ENCODE peak calls at places on chromosomes 12 and 14, in seven cellular contexts. C is neuronal stem cell, Z is IMR-90, O is mesenchymal stem cell, P is mesendoderm, L is H9, T is H1. D is an unnamed sample. For H3K4me1, the result is how much of the 10 kb centered on the place peaks cover.

GRCh38 chr12:90940872-90941499 is 14.0 kb downstream of the CCER1 start:
- DNase-seq in C (peak), L (no peak), P (peak), Z (peak), O (peak), T (no peak), D (no peak)

GRCh38 chr12:75208851-75209781 is 523 bp downstream of the KCNC2 start:
- DNase-seq in T (no peak), O (peak), P (peak), L (peak), Z (peak), C (peak), D (no peak)

GRCh38 chr12:56591111-56591510 is 39.0 kb downstream of the BAZ2A start:
- DNase-seq in C (no peak), P (peak), L (no peak), O (no peak), T (no peak), Z (no peak), D (no peak)

GRCh38 chr14:30450620-30451019 is 108.3 kb upstream of the G2E3 start:
- DNase-seq in P (no peak), C (no peak), L (no peak), T (no peak), O (no peak), Z (peak), D (no peak)

GRCh38 chr14:37579250-37579649 is 15.8 kb downstream of the FOXA1 start:
- DNase-seq in P (peak), O (no peak), T (no peak), L (no peak), C (no peak), Z (no peak), D (no peak)

GRCh38 chr12:27460471-27460978 is 14.0 kb downstream of the SMCO2 start:
- DNase-seq in O (no peak), L (no peak), P (no peak), Z (peak), T (no peak), C (no peak), D (no peak)

GRCh38 chr14:92956961-92957360 is 34.0 kb downstream of the CHGA start:
- DNase-seq in O (no peak), C (no peak), T (no peak), L (no peak), Z (no peak), P (no peak), D (no peak)

GRCh38 chr12:49627752-49628360 is 4.5 kb downstream of the PRPF40B start:
- DNase-seq in L (no peak), O (peak), Z (peak), T (no peak), P (no peak), C (no peak), D (no peak)

GRCh38 chr12:111404362-111405148 is 1.2 kb upstream of the SH2B3 start:
- DNase-seq in T (no peak), L (peak), C (no peak), Z (no peak), P (peak), O (peak), D (no peak)

GRCh38 chr14:95460647-95461478 is 55.6 kb downstream of the SYNE3 start:
- DNase-seq in L (peak), C (no peak), Z (peak), T (no peak), P (peak), O (peak), D (peak)

GRCh38 chr12:6551496-6552139 is 4.2 kb downstream of the IFFO1 start:
- DNase-seq in L (no peak), C (no peak), Z (peak), P (peak), O (peak), T (no peak), D (no peak)

GRCh38 chr12:25957898-25958253 is 606 bp upstream of the RASSF8 start:
- DNase-seq in O (peak), T (no peak), P (peak), Z (peak), C (no peak), L (no peak), D (peak)

GRCh38 chr14:67429651-67430205 is 17.8 kb upstream of the PLEK2 start:
- DNase-seq in T (no peak), P (no peak), O (no peak), Z (no peak), C (no peak), L (no peak), D (peak)
- H3K23ac ChIP-seq in T (no peak), P (no peak), O (no peak), Z (no peak), C (no peak), L (no peak), D (no peak)

GRCh38 chr12:15693233-15693911 is 95.8 kb downstream of the EPS8 start:
- DNase-seq in Z (peak), C (no peak), L (no peak), P (no peak), O (peak), T (no peak), D (no peak)
- H3K4me1 ChIP-seq in Z (under half), C (under half), L (under half), P (under half), O (under half), T (under half), D (under half)

GRCh38 chr12:124319368-124320050 is 24.6 kb downstream of the RFLNA start:
- DNase-seq in P (no peak), C (no peak), T (no peak), Z (no peak), O (no peak), L (no peak), D (peak)
- H3K23ac ChIP-seq in P (no peak), C (no peak), T (no peak), Z (no peak), O (no peak), L (no peak), D (no peak)

GRCh38 chr12:20646239-20646827 is 48.8 kb upstream of the SLCO1C1 start:
- DNase-seq in Z (peak), L (no peak), P (peak), C (no peak), O (peak), T (no peak), D (no peak)
- H3K4me1 ChIP-seq in Z (under half), L (under half), P (under half), C (under half), O (under half), T (under half), D (under half)

GRCh38 chr14:66036598-66036997 is 449.6 kb upstream of the CCDC196 start:
- DNase-seq in T (no peak), Z (no peak), O (no peak), C (no peak), L (no peak), P (no peak), D (no peak)

GRCh38 chr14:66038214-66038977 is 447.8 kb upstream of the CCDC196 start:
- DNase-seq in O (peak), C (no peak), L (no peak), Z (peak), P (peak), T (no peak), D (no peak)

GRCh38 chr14:66037361-66037760 is 448.8 kb upstream of the CCDC196 start:
- DNase-seq in C (no peak), T (no peak), O (no peak), L (no peak), P (no peak), Z (no peak), D (no peak)

DNA sequence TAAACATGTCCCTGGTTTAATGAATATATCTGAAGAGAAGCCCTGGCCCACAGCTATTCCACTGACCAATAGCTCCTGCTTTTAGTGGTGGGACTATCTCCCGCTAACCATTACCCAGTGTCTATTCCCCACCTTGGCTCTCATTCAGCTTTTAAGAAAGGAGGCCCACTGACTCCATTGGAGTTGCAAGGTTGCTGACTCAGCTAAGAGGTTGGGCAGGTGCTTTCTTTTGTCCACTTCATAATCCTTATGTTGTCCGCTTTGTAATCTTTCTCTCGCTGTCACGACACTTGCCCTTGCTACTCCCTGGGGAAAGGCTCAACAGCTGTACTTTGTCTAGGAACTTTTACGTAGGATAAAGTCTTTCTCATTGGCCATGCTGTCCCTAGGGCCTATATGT is 453.4 kb upstream of the CCDC196 start:
- DNase-seq in T (no peak), P (no peak), L (no peak), O (no peak), C (no peak), Z (no peak), D (no peak)
- H3K23ac ChIP-seq in T (no peak), P (no peak), L (no peak), O (no peak), C (no peak), Z (no peak), D (no peak)

GRCh38 chr12:113907446-113908180 is 58.5 kb downstream of the RBM19 start:
- DNase-seq in L (no peak), P (no peak), T (no peak), C (no peak), O (no peak), Z (no peak), D (no peak)

GRCh38 chr12:113903381-113903863 is 62.7 kb downstream of the RBM19 start:
- DNase-seq in L (no peak), C (no peak), Z (peak), T (no peak), O (peak), P (no peak), D (peak)

GRCh38 chr12:113905829-113906228 is 60.3 kb downstream of the RBM19 start:
- DNase-seq in C (no peak), L (no peak), P (no peak), O (no peak), T (no peak), Z (no peak), D (no peak)

GRCh38 chr12:113908584-113909100 is 57.5 kb downstream of the RBM19 start:
- DNase-seq in O (no peak), L (no peak), C (no peak), Z (no peak), T (no peak), P (no peak), D (no peak)

GRCh38 chr12:113906411-113907200 is 59.5 kb downstream of the RBM19 start:
- DNase-seq in T (no peak), L (no peak), P (no peak), O (no peak), C (no peak), Z (no peak), D (no peak)
- H3K4me1 ChIP-seq in T (under half), L (under half), P (under half), O (under half), C (under half), Z (under half), D (under half)

GRCh38 chr14:68526420-68527105 is 266.3 kb downstream of the ZFP36L1 start:
- DNase-seq in C (no peak), Z (no peak), L (no peak), P (no peak), T (no peak), O (no peak), D (no peak)
- H3K23ac ChIP-seq in C (no peak), Z (no peak), L (no peak), P (no peak), T (no peak), O (no peak), D (no peak)